ENCODE peak calls at places on chromosomes 11 and 22, in six cellular contexts. Y is fibroblast of pulmonary artery; L is NCI-H345; J is activated CD8-positive, alpha-beta memory T cell treated with anti-CD3 and anti-CD28 coated beads, Interleukin-2, amount 50 U/mL, for 4 hours; Z is spleen; T is EL. C is an unnamed sample.

GRCh38 chr22:18057568-18058209 is 20.1 kb upstream of the PEX26 start:
- DNase-seq in L (no peak), Z (peak), T (peak), Y (peak), J (no peak), C (no peak)

GRCh38 chr11:41461057-41461681 is 1.7 kb upstream of the LRRC4C start:
- DNase-seq in L (peak), T (no peak), J (no peak), Y (peak), Z (no peak), C (no peak)

GRCh38 chr11:13090228-13090708 is 81.2 kb downstream of the RASSF10 start:
- DNase-seq in J (no peak), L (no peak), Z (no peak), T (no peak), Y (no peak), C (no peak)

GRCh38 chr22:46432164-46433068 is 96.9 kb downstream of the TRMU start:
- DNase-seq in T (no peak), L (no peak), J (no peak), Z (no peak), Y (no peak), C (peak)

GRCh38 chr11:1160231-1161101 is 2.7 kb downstream of the MUC5AC start:
- DNase-seq in J (no peak), L (no peak), Z (peak), Y (no peak), T (no peak), C (no peak)

GRCh38 chr11:19670030-19670761 is 42.4 kb upstream of the NAV2 start:
- DNase-seq in T (peak), Z (no peak), J (no peak), Y (no peak), L (peak), C (no peak)

GRCh38 chr11:44190883-44191230 is 95.4 kb downstream of the EXT2 start:
- DNase-seq in L (no peak), J (no peak), T (peak), Z (no peak), Y (no peak), C (no peak)

GRCh38 chr22:25759825-25760231 is 17.8 kb downstream of the MYO18B start:
- DNase-seq in Y (peak), L (no peak), Z (no peak), T (peak), J (no peak), C (no peak)

GRCh38 chr11:80330302-80330701 is 889.5 kb upstream of the TENM4 start:
- DNase-seq in T (no peak), Z (no peak), Y (peak), L (no peak), J (no peak), C (no peak)

GRCh38 chr11:128627666-128628342 is 40.4 kb upstream of the ETS1 start:
- DNase-seq in J (no peak), T (no peak), L (no peak), Z (no peak), Y (no peak), C (no peak)

GRCh38 chr22:30301995-30302809 is 12.9 kb upstream of the CASTOR1 start:
- DNase-seq in J (no peak), L (no peak), Y (peak), Z (peak), T (peak), C (no peak)

GRCh38 chr22:49672013-49672516 is 155.6 kb downstream of the BRD1 start:
- DNase-seq in J (no peak), L (no peak), Y (no peak), T (no peak), Z (no peak), C (no peak)

GRCh38 chr11:703515-703914 is 2.5 kb upstream of the EPS8L2 start:
- DNase-seq in T (no peak), L (no peak), J (no peak), Y (no peak), Z (no peak), C (no peak)

GRCh38 chr22:33576205-33576604 is 344.1 kb downstream of the LARGE1 start:
- DNase-seq in J (no peak), L (no peak), T (no peak), Z (no peak), Y (no peak), C (no peak)

GRCh38 chr11:126543691-126544090 is 188.2 kb downstream of the ST3GAL4 start:
- DNase-seq in J (no peak), L (no peak), Z (no peak), T (no peak), Y (no peak), C (no peak)

GRCh38 chr22:46078241-46079092 is 71.9 kb upstream of the PPARA start:
- DNase-seq in Y (peak), L (no peak), J (no peak), Z (peak), T (peak), C (no peak)

GRCh38 chr11:26227311-26227710 is 104.6 kb upstream of the ANO3 start:
- DNase-seq in J (no peak), L (peak), Y (peak), T (peak), Z (no peak), C (no peak)

C was measured in activated naive CD8-positive, alpha-beta T cell treated with anti-CD3 and anti-CD28 coated beads, Interleukin-2, amount 10 ng/mL, durations not matched to agents 7 days and 5 days.